ENCODE peak calls at places on chromosomes 7 and 10, in seven cellular contexts. One of them, this sample, is unnamed.

GRCh38 chr10:118840071-118840775 is 85.5 kb upstream of the CACUL1 start:
- DNase-seq in HCT116: peak
- DNase-seq in tibial nerve: no peak
- DNase-seq in stomach: no peak
- DNase-seq in breast epithelium: no peak
- DNase-seq in sigmoid colon: no peak
- DNase-seq in spleen: no peak
- DNase-seq in this sample: peak

GRCh38 chr7:2757361-2757903 is 69.4 kb downstream of the AMZ1 start:
- DNase-seq in sigmoid colon: peak
- DNase-seq in breast epithelium: peak
- DNase-seq in spleen: no peak
- DNase-seq in HCT116: peak
- DNase-seq in tibial nerve: no peak
- DNase-seq in stomach: no peak
- DNase-seq in this sample: peak

GRCh38 chr10:132809237-132810140 is 23.5 kb upstream of the NKX6-2 start:
- DNase-seq in HCT116: no peak
- DNase-seq in stomach: peak
- DNase-seq in spleen: peak
- DNase-seq in breast epithelium: no peak
- DNase-seq in tibial nerve: no peak
- DNase-seq in sigmoid colon: peak
- DNase-seq in this sample: no peak

GRCh38 chr10:84762754-84763394 is 434.5 kb downstream of the CCSER2 start:
- DNase-seq in sigmoid colon: no peak
- DNase-seq in tibial nerve: no peak
- DNase-seq in spleen: no peak
- DNase-seq in breast epithelium: no peak
- DNase-seq in stomach: no peak
- DNase-seq in HCT116: no peak
- DNase-seq in this sample: no peak

GRCh38 chr10:99685232-99686041 is 26.1 kb downstream of the ENTPD7 start:
- DNase-seq in sigmoid colon: no peak
- DNase-seq in stomach: no peak
- DNase-seq in HCT116: no peak
- DNase-seq in breast epithelium: no peak
- DNase-seq in spleen: no peak
- DNase-seq in tibial nerve: no peak
- DNase-seq in this sample: no peak

GRCh38 chr7:123120286-123120685 is 79.5 kb downstream of the SLC13A1 start:
- DNase-seq in HCT116: no peak
- DNase-seq in spleen: no peak
- DNase-seq in tibial nerve: no peak
- DNase-seq in stomach: no peak
- DNase-seq in sigmoid colon: no peak
- DNase-seq in breast epithelium: no peak
- DNase-seq in this sample: no peak

GRCh38 chr7:93992423-93993110 is 11.6 kb downstream of the BET1 start:
- DNase-seq in spleen: no peak
- DNase-seq in stomach: no peak
- DNase-seq in HCT116: no peak
- DNase-seq in tibial nerve: no peak
- DNase-seq in sigmoid colon: no peak
- DNase-seq in breast epithelium: no peak
- DNase-seq in this sample: no peak

GRCh38 chr10:117720931-117721826 is 178.6 kb downstream of the EMX2 start:
- DNase-seq in spleen: no peak
- DNase-seq in breast epithelium: no peak
- DNase-seq in tibial nerve: no peak
- DNase-seq in sigmoid colon: no peak
- DNase-seq in stomach: no peak
- DNase-seq in HCT116: no peak
- DNase-seq in this sample: no peak

GRCh38 chr7:130972201-130972600 is 238.2 kb upstream of the KLF14 start:
- DNase-seq in spleen: no peak
- DNase-seq in tibial nerve: no peak
- DNase-seq in HCT116: no peak
- DNase-seq in breast epithelium: no peak
- DNase-seq in stomach: no peak
- DNase-seq in sigmoid colon: no peak
- DNase-seq in this sample: no peak

GRCh38 chr7:132687981-132688383 is 111.7 kb upstream of the PLXNA4 start:
- DNase-seq in sigmoid colon: no peak
- DNase-seq in spleen: no peak
- DNase-seq in tibial nerve: no peak
- DNase-seq in stomach: no peak
- DNase-seq in HCT116: no peak
- DNase-seq in breast epithelium: no peak
- DNase-seq in this sample: no peak

GRCh38 chr10:17199351-17199804 is 2.1 kb downstream of the TRDMT1 start:
- DNase-seq in tibial nerve: no peak
- DNase-seq in HCT116: no peak
- DNase-seq in breast epithelium: no peak
- DNase-seq in stomach: no peak
- DNase-seq in sigmoid colon: no peak
- DNase-seq in spleen: no peak
- DNase-seq in this sample: peak
- H3K4me3 ChIP-seq in tibial nerve: peak
- H3K4me3 ChIP-seq in HCT116: no peak
- H3K4me3 ChIP-seq in breast epithelium: peak
- H3K4me3 ChIP-seq in stomach: peak
- H3K4me3 ChIP-seq in sigmoid colon: no peak
- H3K4me3 ChIP-seq in spleen: peak
- H3K4me3 ChIP-seq in this sample: peak

DNA sequence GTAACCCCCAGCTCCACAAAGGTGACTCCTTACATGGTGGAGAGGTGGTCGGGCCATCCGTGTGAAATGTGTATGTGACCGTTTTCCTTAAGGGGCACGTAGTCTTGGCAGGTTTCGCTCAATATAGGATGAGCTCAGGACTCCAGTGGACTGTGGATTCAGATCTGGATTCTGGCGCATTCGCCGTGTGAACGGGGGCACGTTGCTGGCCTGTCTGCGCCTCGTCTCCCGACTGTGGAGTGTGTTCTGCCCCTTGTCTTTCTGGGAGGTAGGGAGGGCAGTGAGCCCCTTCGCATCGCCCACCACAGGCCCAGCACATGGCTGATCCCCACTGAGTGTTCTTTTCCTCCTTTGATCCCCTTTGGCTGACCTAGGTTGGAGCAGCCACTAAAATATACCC is 165.1 kb downstream of the EGFR start:
- DNase-seq in stomach: no peak
- DNase-seq in spleen: no peak
- DNase-seq in HCT116: no peak
- DNase-seq in sigmoid colon: no peak
- DNase-seq in tibial nerve: no peak
- DNase-seq in breast epithelium: no peak
- DNase-seq in this sample: no peak
- H3K27ac ChIP-seq in stomach: no peak
- H3K27ac ChIP-seq in spleen: no peak
- H3K27ac ChIP-seq in HCT116: no peak
- H3K27ac ChIP-seq in sigmoid colon: no peak
- H3K27ac ChIP-seq in tibial nerve: no peak
- H3K27ac ChIP-seq in breast epithelium: no peak
- H3K27ac ChIP-seq in this sample: no peak

GRCh38 chr7:106865130-106866115 is at the start of gene PIK3CG:
- DNase-seq in stomach: no peak
- DNase-seq in sigmoid colon: no peak
- DNase-seq in tibial nerve: no peak
- DNase-seq in HCT116: no peak
- DNase-seq in spleen: no peak
- DNase-seq in breast epithelium: no peak
- DNase-seq in this sample: no peak
- H3K4me3 ChIP-seq in stomach: peak
- H3K4me3 ChIP-seq in sigmoid colon: no peak
- H3K4me3 ChIP-seq in tibial nerve: peak
- H3K4me3 ChIP-seq in HCT116: no peak
- H3K4me3 ChIP-seq in spleen: peak
- H3K4me3 ChIP-seq in breast epithelium: peak
- H3K4me3 ChIP-seq in this sample: no peak

DNA sequence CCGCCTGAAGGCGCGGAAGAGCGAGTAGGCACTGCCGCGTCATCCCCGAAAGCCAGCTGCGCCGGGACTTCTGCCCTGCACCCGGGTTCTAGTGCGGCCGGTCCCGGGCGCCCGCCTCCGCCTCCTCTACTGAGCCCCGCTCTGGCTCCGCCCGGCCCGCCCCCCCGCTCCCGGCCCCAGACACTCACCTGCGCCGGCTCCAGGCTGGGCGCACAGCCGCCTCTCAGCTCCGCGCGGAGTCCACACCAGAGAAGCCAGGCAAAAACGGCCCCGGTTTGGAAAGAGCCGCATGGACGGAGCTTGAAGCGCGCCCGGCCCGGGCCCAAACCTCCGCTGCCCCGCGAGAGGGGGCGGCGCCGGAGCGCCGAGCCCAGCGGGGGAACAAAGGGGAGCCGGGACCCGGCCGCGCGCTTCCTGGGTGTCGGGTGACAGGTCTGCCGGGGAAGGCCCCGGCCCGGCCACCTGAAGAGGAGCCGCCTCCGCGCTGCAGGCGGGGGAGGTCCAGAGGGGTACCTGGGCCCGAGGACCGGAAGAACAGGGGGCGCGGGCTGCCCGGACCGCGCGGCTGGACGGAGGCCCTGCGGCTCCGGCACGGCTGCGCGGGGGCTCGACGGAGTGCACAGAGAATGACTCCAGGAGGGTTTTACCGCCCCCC is 168.2 kb downstream of the NRF1 start:
- DNase-seq in stomach: peak
- DNase-seq in sigmoid colon: no peak
- DNase-seq in HCT116: peak
- DNase-seq in tibial nerve: no peak
- DNase-seq in breast epithelium: peak
- DNase-seq in spleen: peak
- DNase-seq in this sample: peak
- H3K27ac ChIP-seq in stomach: peak
- H3K27ac ChIP-seq in sigmoid colon: no peak
- H3K27ac ChIP-seq in HCT116: peak
- H3K27ac ChIP-seq in tibial nerve: no peak
- H3K27ac ChIP-seq in breast epithelium: peak
- H3K27ac ChIP-seq in spleen: no peak
- H3K27ac ChIP-seq in this sample: peak

GRCh38 chr7:98283127-98283886 is 1.8 kb downstream of the BRI3 start:
- DNase-seq in stomach: peak
- DNase-seq in HCT116: no peak
- DNase-seq in breast epithelium: no peak
- DNase-seq in tibial nerve: peak
- DNase-seq in spleen: peak
- DNase-seq in sigmoid colon: peak
- DNase-seq in this sample: peak
- H3K4me3 ChIP-seq in stomach: peak
- H3K4me3 ChIP-seq in HCT116: peak
- H3K4me3 ChIP-seq in breast epithelium: peak
- H3K4me3 ChIP-seq in tibial nerve: peak
- H3K4me3 ChIP-seq in spleen: peak
- H3K4me3 ChIP-seq in sigmoid colon: peak
- H3K4me3 ChIP-seq in this sample: peak

GRCh38 chr7:137539111-137539715 is 195.7 kb upstream of the PTN start:
- DNase-seq in HCT116: no peak
- DNase-seq in tibial nerve: no peak
- DNase-seq in stomach: no peak
- DNase-seq in sigmoid colon: no peak
- DNase-seq in breast epithelium: no peak
- DNase-seq in spleen: no peak
- DNase-seq in this sample: peak
- H3K27ac ChIP-seq in HCT116: no peak
- H3K27ac ChIP-seq in tibial nerve: no peak
- H3K27ac ChIP-seq in stomach: no peak
- H3K27ac ChIP-seq in sigmoid colon: no peak
- H3K27ac ChIP-seq in breast epithelium: no peak
- H3K27ac ChIP-seq in spleen: no peak
- H3K27ac ChIP-seq in this sample: peak

DNA sequence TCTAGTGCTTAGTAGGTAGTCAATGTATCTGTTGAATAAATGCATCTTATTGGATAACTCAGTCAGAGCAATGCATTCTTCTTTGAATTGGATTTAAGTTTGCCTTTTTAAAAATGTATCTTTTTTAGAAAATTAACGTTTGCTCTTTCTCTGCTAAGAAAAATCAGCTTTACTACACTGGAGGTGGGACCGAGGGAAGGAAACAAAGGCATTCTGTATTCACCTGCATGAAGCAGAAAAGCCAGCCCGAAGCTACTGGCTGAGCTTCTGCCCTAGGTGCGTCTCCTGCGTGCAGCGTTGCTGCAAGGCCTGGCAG is 22.2 kb upstream of the ITGB1 start:
- DNase-seq in breast epithelium: no peak
- DNase-seq in spleen: no peak
- DNase-seq in HCT116: no peak
- DNase-seq in stomach: no peak
- DNase-seq in tibial nerve: no peak
- DNase-seq in sigmoid colon: no peak
- DNase-seq in this sample: no peak
- H3K4me3 ChIP-seq in breast epithelium: peak
- H3K4me3 ChIP-seq in spleen: peak
- H3K4me3 ChIP-seq in HCT116: peak
- H3K4me3 ChIP-seq in stomach: peak
- H3K4me3 ChIP-seq in tibial nerve: peak
- H3K4me3 ChIP-seq in sigmoid colon: peak
- H3K4me3 ChIP-seq in this sample: peak

GRCh38 chr7:50725774-50726173 is 56.9 kb downstream of the GRB10 start:
- DNase-seq in sigmoid colon: no peak
- DNase-seq in HCT116: no peak
- DNase-seq in stomach: no peak
- DNase-seq in breast epithelium: no peak
- DNase-seq in spleen: no peak
- DNase-seq in tibial nerve: no peak
- DNase-seq in this sample: no peak

GRCh38 chr7:50729962-50730361 is 52.7 kb downstream of the GRB10 start:
- DNase-seq in stomach: no peak
- DNase-seq in HCT116: no peak
- DNase-seq in sigmoid colon: no peak
- DNase-seq in breast epithelium: no peak
- DNase-seq in tibial nerve: no peak
- DNase-seq in spleen: no peak
- DNase-seq in this sample: no peak

GRCh38 chr7:50727072-50727471 is 55.6 kb downstream of the GRB10 start:
- DNase-seq in HCT116: no peak
- DNase-seq in tibial nerve: no peak
- DNase-seq in spleen: peak
- DNase-seq in stomach: no peak
- DNase-seq in breast epithelium: no peak
- DNase-seq in sigmoid colon: no peak
- DNase-seq in this sample: peak

GRCh38 chr7:50727711-50728110 is 55.0 kb downstream of the GRB10 start:
- DNase-seq in spleen: no peak
- DNase-seq in HCT116: no peak
- DNase-seq in sigmoid colon: no peak
- DNase-seq in tibial nerve: no peak
- DNase-seq in breast epithelium: no peak
- DNase-seq in stomach: no peak
- DNase-seq in this sample: no peak

DNA sequence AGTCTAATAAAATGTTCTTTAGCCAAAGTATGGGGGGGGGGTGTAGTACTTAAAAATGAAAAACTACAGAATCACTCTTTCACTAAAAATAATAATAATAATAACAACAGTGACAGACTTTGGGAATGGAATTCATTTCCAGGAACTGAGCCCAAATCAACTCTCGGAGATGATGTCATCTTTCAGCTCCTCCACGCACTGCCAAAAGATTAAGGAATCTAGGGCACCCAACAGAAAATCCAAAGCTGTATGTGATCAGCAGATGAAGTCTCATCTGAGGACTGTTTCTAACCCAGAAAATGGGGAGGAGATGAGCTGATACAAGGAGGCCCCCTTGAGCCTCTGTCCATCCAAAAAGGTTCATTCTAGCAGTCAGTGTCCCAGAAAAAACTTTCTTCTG is 54.5 kb downstream of the GRB10 start:
- DNase-seq in spleen: no peak
- DNase-seq in tibial nerve: no peak
- DNase-seq in HCT116: no peak
- DNase-seq in stomach: no peak
- DNase-seq in breast epithelium: no peak
- DNase-seq in sigmoid colon: no peak
- DNase-seq in this sample: no peak
- H3K27ac ChIP-seq in spleen: peak
- H3K27ac ChIP-seq in tibial nerve: no peak
- H3K27ac ChIP-seq in HCT116: no peak
- H3K27ac ChIP-seq in stomach: peak
- H3K27ac ChIP-seq in breast epithelium: no peak
- H3K27ac ChIP-seq in sigmoid colon: peak
- H3K27ac ChIP-seq in this sample: no peak